ENCODE peak calls at places on chromosome 4, in six cellular contexts. One of them, this sample, is unnamed.

GRCh38 chr4:187006189-187006618 is 282.5 kb upstream of the FAT1 start:
- DNase-seq in HepG2: no peak
- DNase-seq in transverse colon: no peak
- DNase-seq in IMR-90: peak; percentile 73
- DNase-seq in sigmoid colon: no peak
- DNase-seq in Peyer's patch: no peak
- DNase-seq in this sample: no peak

GRCh38 chr4:3399277-3400194 is 42.2 kb upstream of the HGFAC start:
- DNase-seq in HepG2: peak; percentile 36
- DNase-seq in transverse colon: no peak
- DNase-seq in IMR-90: no peak
- DNase-seq in sigmoid colon: peak; percentile 28
- DNase-seq in Peyer's patch: no peak
- DNase-seq in this sample: no peak

GRCh38 chr4:169766741-169767140 is 9.0 kb upstream of the HPF1 start:
- DNase-seq in HepG2: no peak
- DNase-seq in transverse colon: no peak
- DNase-seq in IMR-90: no peak
- DNase-seq in sigmoid colon: no peak
- DNase-seq in Peyer's patch: no peak
- DNase-seq in this sample: no peak

GRCh38 chr4:152106113-152106763 is 345.4 kb upstream of the GATB start:
- DNase-seq in HepG2: peak; percentile 38
- DNase-seq in transverse colon: peak; percentile 57
- DNase-seq in IMR-90: peak; percentile 97
- DNase-seq in sigmoid colon: peak; percentile 81
- DNase-seq in Peyer's patch: peak; percentile 35
- DNase-seq in this sample: no peak

GRCh38 chr4:100198061-100198460 is 7.8 kb upstream of the DDIT4L start:
- DNase-seq in HepG2: no peak
- DNase-seq in transverse colon: no peak
- DNase-seq in IMR-90: no peak
- DNase-seq in sigmoid colon: no peak
- DNase-seq in Peyer's patch: no peak
- DNase-seq in this sample: no peak

GRCh38 chr4:12723849-12724447 is 760.2 kb downstream of the RAB28 start:
- DNase-seq in HepG2: no peak
- DNase-seq in transverse colon: no peak
- DNase-seq in IMR-90: no peak
- DNase-seq in sigmoid colon: no peak
- DNase-seq in Peyer's patch: no peak
- DNase-seq in this sample: no peak

GRCh38 chr4:97394653-97395052 is 748.6 kb downstream of the STPG2 start:
- DNase-seq in HepG2: no peak
- DNase-seq in transverse colon: no peak
- DNase-seq in IMR-90: no peak
- DNase-seq in sigmoid colon: no peak
- DNase-seq in Peyer's patch: no peak
- DNase-seq in this sample: no peak

GRCh38 chr4:134216436-134216835 is 14.8 kb upstream of the PABPC4L start:
- DNase-seq in HepG2: no peak
- DNase-seq in transverse colon: no peak
- DNase-seq in IMR-90: peak; percentile 20
- DNase-seq in sigmoid colon: no peak
- DNase-seq in Peyer's patch: no peak
- DNase-seq in this sample: no peak

GRCh38 chr4:113998531-113998930 is 19.1 kb upstream of the ARSJ start:
- DNase-seq in HepG2: no peak
- DNase-seq in transverse colon: no peak
- DNase-seq in IMR-90: no peak
- DNase-seq in sigmoid colon: no peak
- DNase-seq in Peyer's patch: no peak
- DNase-seq in this sample: no peak

GRCh38 chr4:47410271-47410670 is 53.2 kb downstream of the COMMD8 start:
- DNase-seq in HepG2: no peak
- DNase-seq in transverse colon: no peak
- DNase-seq in IMR-90: peak; percentile 23
- DNase-seq in sigmoid colon: no peak
- DNase-seq in Peyer's patch: no peak
- DNase-seq in this sample: no peak

GRCh38 chr4:171203425-171203824 is 609.8 kb upstream of the GALNTL6 start:
- DNase-seq in HepG2: no peak
- DNase-seq in transverse colon: no peak
- DNase-seq in IMR-90: no peak
- DNase-seq in sigmoid colon: no peak
- DNase-seq in Peyer's patch: no peak
- DNase-seq in this sample: no peak

GRCh38 chr4:112514449-112515277 is 1.3 kb downstream of the NEUROG2 start:
- DNase-seq in HepG2: no peak
- DNase-seq in transverse colon: no peak
- DNase-seq in IMR-90: no peak
- DNase-seq in sigmoid colon: no peak
- DNase-seq in Peyer's patch: no peak
- DNase-seq in this sample: no peak

GRCh38 chr4:52911684-52912294 is 49.7 kb downstream of the RASL11B start:
- DNase-seq in HepG2: peak; percentile 75
- DNase-seq in transverse colon: peak; percentile 80
- DNase-seq in IMR-90: peak; percentile 56
- DNase-seq in sigmoid colon: peak; percentile 76
- DNase-seq in Peyer's patch: peak; percentile 68
- DNase-seq in this sample: peak; percentile 77

GRCh38 chr4:126028871-126029270 is 714.1 kb downstream of the FAT4 start:
- DNase-seq in HepG2: no peak
- DNase-seq in transverse colon: no peak
- DNase-seq in IMR-90: peak; percentile 76
- DNase-seq in sigmoid colon: no peak
- DNase-seq in Peyer's patch: no peak
- DNase-seq in this sample: no peak

GRCh38 chr4:142818009-142818408 is 28.1 kb downstream of the INPP4B start:
- DNase-seq in HepG2: no peak
- DNase-seq in transverse colon: no peak
- DNase-seq in IMR-90: peak; percentile 26
- DNase-seq in sigmoid colon: no peak
- DNase-seq in Peyer's patch: no peak
- DNase-seq in this sample: no peak

GRCh38 chr4:145816091-145816490 is 122.5 kb downstream of the ZNF827 start:
- DNase-seq in HepG2: no peak
- DNase-seq in transverse colon: no peak
- DNase-seq in IMR-90: no peak
- DNase-seq in sigmoid colon: no peak
- DNase-seq in Peyer's patch: no peak
- DNase-seq in this sample: no peak

GRCh38 chr4:42428036-42428435 is 30.7 kb downstream of the SHISA3 start:
- DNase-seq in HepG2: no peak
- DNase-seq in transverse colon: no peak
- DNase-seq in IMR-90: no peak
- DNase-seq in sigmoid colon: no peak
- DNase-seq in Peyer's patch: no peak
- DNase-seq in this sample: no peak

GRCh38 chr4:184356366-184356765 is 118.0 kb downstream of the IRF2 start:
- DNase-seq in HepG2: no peak
- DNase-seq in transverse colon: no peak
- DNase-seq in IMR-90: no peak
- DNase-seq in sigmoid colon: no peak
- DNase-seq in Peyer's patch: no peak
- DNase-seq in this sample: no peak

GRCh38 chr4:81723927-81724587 is 252.3 kb upstream of the RASGEF1B start:
- DNase-seq in HepG2: no peak
- DNase-seq in transverse colon: peak; percentile 31
- DNase-seq in IMR-90: no peak
- DNase-seq in sigmoid colon: peak; percentile 70
- DNase-seq in Peyer's patch: no peak
- DNase-seq in this sample: no peak

GRCh38 chr4:182890202-182890601 is 27.0 kb downstream of the DCTD start:
- DNase-seq in HepG2: no peak
- DNase-seq in transverse colon: no peak
- DNase-seq in IMR-90: no peak
- DNase-seq in sigmoid colon: no peak
- DNase-seq in Peyer's patch: no peak
- DNase-seq in this sample: no peak

GRCh38 chr4:40057540-40058091 is 966 bp downstream of the N4BP2 start:
- DNase-seq in HepG2: peak; percentile 97
- DNase-seq in transverse colon: peak; percentile 85
- DNase-seq in IMR-90: peak; percentile 96
- DNase-seq in sigmoid colon: peak; percentile 92
- DNase-seq in Peyer's patch: peak; percentile 84
- DNase-seq in this sample: peak; percentile 82

GRCh38 chr4:138269175-138269574 is 27.0 kb upstream of the SLC7A11 start:
- DNase-seq in HepG2: no peak
- DNase-seq in transverse colon: no peak
- DNase-seq in IMR-90: peak; percentile 46
- DNase-seq in sigmoid colon: no peak
- DNase-seq in Peyer's patch: no peak
- DNase-seq in this sample: no peak

GRCh38 chr4:55736605-55737183 is 82.9 kb upstream of the EXOC1L start:
- DNase-seq in HepG2: no peak
- DNase-seq in transverse colon: no peak
- DNase-seq in IMR-90: peak; percentile 3
- DNase-seq in sigmoid colon: no peak
- DNase-seq in Peyer's patch: no peak
- DNase-seq in this sample: no peak

GRCh38 chr4:170047774-170048354 is 21.7 kb upstream of the MFAP3L start:
- DNase-seq in HepG2: peak; percentile 53
- DNase-seq in transverse colon: peak; percentile 50
- DNase-seq in IMR-90: peak; percentile 71
- DNase-seq in sigmoid colon: no peak
- DNase-seq in Peyer's patch: peak; percentile 35
- DNase-seq in this sample: no peak

GRCh38 chr4:39587881-39588280 is 50.8 kb downstream of the SMIM14 start:
- DNase-seq in HepG2: no peak
- DNase-seq in transverse colon: no peak
- DNase-seq in IMR-90: peak; percentile 90
- DNase-seq in sigmoid colon: no peak
- DNase-seq in Peyer's patch: no peak
- DNase-seq in this sample: no peak

GRCh38 chr4:168524006-168524405 is 27.2 kb downstream of the PALLD start:
- DNase-seq in HepG2: no peak
- DNase-seq in transverse colon: no peak
- DNase-seq in IMR-90: peak; percentile 88
- DNase-seq in sigmoid colon: no peak
- DNase-seq in Peyer's patch: no peak
- DNase-seq in this sample: no peak

GRCh38 chr4:88522702-88523324 is 763 bp downstream of the PYURF start:
- DNase-seq in HepG2: peak; percentile 9
- DNase-seq in transverse colon: peak; percentile 30
- DNase-seq in IMR-90: peak; percentile 33
- DNase-seq in sigmoid colon: peak; percentile 70
- DNase-seq in Peyer's patch: peak; percentile 51
- DNase-seq in this sample: peak; percentile 82

GRCh38 chr4:88527787-88528186 is 4.2 kb upstream of the PYURF start:
- DNase-seq in HepG2: no peak
- DNase-seq in transverse colon: no peak
- DNase-seq in IMR-90: no peak
- DNase-seq in sigmoid colon: no peak
- DNase-seq in Peyer's patch: no peak
- DNase-seq in this sample: no peak

GRCh38 chr4:88528861-88529260 is 5.3 kb upstream of the PYURF start:
- DNase-seq in HepG2: no peak
- DNase-seq in transverse colon: no peak
- DNase-seq in IMR-90: no peak
- DNase-seq in sigmoid colon: no peak
- DNase-seq in Peyer's patch: no peak
- DNase-seq in this sample: no peak

GRCh38 chr4:88523325-88524129 is at the start of gene PYURF:
- DNase-seq in HepG2: peak; percentile 86
- DNase-seq in transverse colon: peak; percentile 97
- DNase-seq in IMR-90: peak; percentile 91
- DNase-seq in sigmoid colon: peak; percentile 98
- DNase-seq in Peyer's patch: peak; percentile 93
- DNase-seq in this sample: peak; percentile 96

DNA sequence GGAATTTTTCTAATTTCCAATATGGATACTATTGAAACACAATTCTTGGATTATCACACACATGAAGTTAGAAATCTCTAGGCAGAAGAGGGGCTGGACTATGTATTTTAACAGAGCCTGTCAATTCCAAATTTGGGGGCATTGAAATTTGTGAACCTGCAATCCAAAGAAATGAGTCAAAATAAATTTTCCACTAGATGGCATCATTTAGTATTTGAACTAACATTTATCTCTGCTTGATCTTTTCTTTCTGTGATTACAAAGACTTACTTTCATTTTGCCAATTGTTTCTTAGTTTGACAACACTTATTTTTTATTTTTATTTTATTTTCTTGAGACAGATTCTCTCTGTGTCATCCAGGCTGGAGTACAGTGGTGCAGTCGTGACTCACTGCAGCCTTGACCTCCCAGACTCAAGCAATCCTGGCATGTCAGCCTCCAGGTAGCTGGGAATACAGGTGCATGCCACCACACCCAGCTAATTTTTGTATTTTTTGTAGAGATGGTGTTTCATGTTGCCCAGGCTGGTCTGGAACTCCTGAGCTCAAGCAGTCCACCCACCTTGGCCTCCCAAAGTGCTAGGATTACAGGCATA is 2.7 kb upstream of the PYURF start:
- DNase-seq in HepG2: no peak
- DNase-seq in transverse colon: no peak
- DNase-seq in IMR-90: no peak
- DNase-seq in sigmoid colon: no peak
- DNase-seq in Peyer's patch: no peak
- DNase-seq in this sample: no peak
- TF ChIP-seq CTCF in HepG2: peak; percentile 12
- TF ChIP-seq CTCF in transverse colon: no peak
- TF ChIP-seq CTCF in IMR-90: peak; percentile 22
- TF ChIP-seq CTCF in sigmoid colon: no peak
- TF ChIP-seq CTCF in Peyer's patch: peak; percentile 43
- TF ChIP-seq CTCF in this sample: peak; percentile 19

GRCh38 chr4:834368-835147 is 8.6 kb upstream of the CPLX1 start:
- DNase-seq in HepG2: no peak
- DNase-seq in transverse colon: no peak
- DNase-seq in IMR-90: no peak
- DNase-seq in sigmoid colon: no peak
- DNase-seq in Peyer's patch: no peak
- DNase-seq in this sample: peak; percentile 56
- H3K9me3 ChIP-seq in HepG2: peaks cover 12% of the 10 kb centered on the region
- H3K9me3 ChIP-seq in transverse colon: peaks cover 16% of the 10 kb centered on the region
- H3K9me3 ChIP-seq in IMR-90: peaks cover 13% of the 10 kb centered on the region
- H3K9me3 ChIP-seq in sigmoid colon: peaks cover 25% of the 10 kb centered on the region
- H3K9me3 ChIP-seq in Peyer's patch: no peaks in the 10 kb centered on the region
- H3K9me3 ChIP-seq in this sample: peaks cover 49% of the 10 kb centered on the region

GRCh38 chr4:163610642-163611041 is 116.2 kb downstream of the TMA16 start:
- DNase-seq in HepG2: no peak
- DNase-seq in transverse colon: no peak
- DNase-seq in IMR-90: no peak
- DNase-seq in sigmoid colon: no peak
- DNase-seq in Peyer's patch: peak; percentile 31
- DNase-seq in this sample: no peak
- H3K4me3 ChIP-seq in HepG2: no peak overlapping the region
- H3K4me3 ChIP-seq in transverse colon: no peak overlapping the region
- H3K4me3 ChIP-seq in IMR-90: no peak overlapping the region
- H3K4me3 ChIP-seq in sigmoid colon: peak overlapping the region; percentile 17
- H3K4me3 ChIP-seq in Peyer's patch: peak overlapping the region; percentile 37
- H3K4me3 ChIP-seq in this sample: peak overlapping the region; percentile 47

DNA sequence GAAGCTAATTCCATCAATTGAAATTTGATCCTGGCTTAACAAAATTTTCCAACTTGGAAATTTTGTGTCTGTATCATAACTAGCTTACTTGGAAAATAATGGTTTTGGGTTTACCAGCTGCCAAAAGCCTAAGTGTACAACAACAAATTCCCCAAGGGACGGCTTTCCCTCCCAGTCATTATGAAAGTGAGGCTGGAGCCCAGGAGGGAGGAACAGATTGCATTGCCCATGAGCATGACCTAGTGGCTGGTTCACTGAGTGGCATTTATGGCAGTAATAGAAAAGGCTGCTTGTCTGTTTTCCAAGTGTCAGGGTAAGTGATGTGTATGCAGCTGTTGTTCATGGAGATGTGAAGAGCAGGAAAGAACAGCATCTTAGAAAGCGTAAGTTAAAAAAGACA is 70.8 kb upstream of the HHIP start:
- DNase-seq in HepG2: no peak
- DNase-seq in transverse colon: no peak
- DNase-seq in IMR-90: no peak
- DNase-seq in sigmoid colon: no peak
- DNase-seq in Peyer's patch: no peak
- DNase-seq in this sample: no peak
- TF ChIP-seq CTCF in HepG2: no peak
- TF ChIP-seq CTCF in transverse colon: no peak
- TF ChIP-seq CTCF in IMR-90: no peak
- TF ChIP-seq CTCF in sigmoid colon: no peak
- TF ChIP-seq CTCF in Peyer's patch: no peak
- TF ChIP-seq CTCF in this sample: peak; percentile 7

This sample was measured in spleen.